ENCODE peak calls at places on chromosomes 12 and 14, in five cellular contexts. J is prostate gland, W is endothelial cell of umbilical vein, Y is spleen, K is stomach. V is an unnamed sample.
A peak's percentile ranks its signal among the peaks of the same experiment; 100 is the strongest.

GRCh38 chr12:3744216-3744883 is 8.6 kb downstream of the CRACR2A start:
- DNase-seq in J (no peak), W (no peak), Y (no peak), K (no peak), V (no peak)

GRCh38 chr14:95307402-95308041 is 12.2 kb downstream of the CLMN start:
- DNase-seq in J (no peak), W (no peak), Y (peak; percentile 42), K (peak; percentile 52), V (no peak)

GRCh38 chr14:104994988-104995387 is 9.4 kb downstream of the CLBA1 start:
- DNase-seq in J (no peak), W (no peak), Y (no peak), K (no peak), V (no peak)

GRCh38 chr14:91354221-91354916 is 63.3 kb downstream of the CCDC88C start:
- DNase-seq in J (no peak), W (no peak), Y (peak; percentile 43), K (no peak), V (no peak)

GRCh38 chr12:10151621-10152020 is 20.3 kb downstream of the OLR1 start:
- DNase-seq in J (no peak), W (no peak), Y (no peak), K (no peak), V (no peak)

GRCh38 chr14:64906022-64906421 is 8.2 kb upstream of the CHURC1 start:
- DNase-seq in J (no peak), W (no peak), Y (no peak), K (no peak), V (no peak)

GRCh38 chr12:13223176-13223806 is 26.8 kb downstream of the EMP1 start:
- DNase-seq in J (no peak), W (no peak), Y (no peak), K (no peak), V (no peak)

GRCh38 chr14:50099335-50099734 is 17.0 kb downstream of the VCPKMT start:
- DNase-seq in J (no peak), W (no peak), Y (no peak), K (no peak), V (peak; percentile 31)

GRCh38 chr12:86950043-86950838 is 694.0 kb upstream of the MGAT4C start:
- DNase-seq in J (no peak), W (no peak), Y (no peak), K (no peak), V (no peak)

GRCh38 chr12:107200394-107200793 is 107.0 kb upstream of the CRY1 start:
- DNase-seq in J (no peak), W (no peak), Y (no peak), K (no peak), V (no peak)

GRCh38 chr14:104580961-104581360 is 1.4 kb downstream of the C14orf180 start:
- DNase-seq in J (no peak), W (no peak), Y (no peak), K (peak; percentile 94), V (peak; percentile 56)

GRCh38 chr12:88746386-88746785 is 166.1 kb upstream of the KITLG start:
- DNase-seq in J (no peak), W (peak; percentile 75), Y (no peak), K (no peak), V (no peak)

GRCh38 chr14:75375983-75376382 is 51.8 kb upstream of the JDP2 start:
- DNase-seq in J (no peak), W (no peak), Y (no peak), K (no peak), V (no peak)

GRCh38 chr14:90368946-90369721 is 27.7 kb upstream of the CALM1 start:
- DNase-seq in J (no peak), W (peak; percentile 25), Y (no peak), K (no peak), V (peak; percentile 50)

GRCh38 chr14:100126401-100126800 is 33.0 kb downstream of the DEGS2 start:
- DNase-seq in J (no peak), W (no peak), Y (no peak), K (no peak), V (no peak)

GRCh38 chr12:52796429-52796794 is 495 bp upstream of the KRT3 start:
- DNase-seq in J (no peak), W (no peak), Y (no peak), K (no peak), V (no peak)

GRCh38 chr12:67067453-67068203 is 201.5 kb upstream of the CAND1 start:
- DNase-seq in J (no peak), W (no peak), Y (no peak), K (no peak), V (no peak)

DNA sequence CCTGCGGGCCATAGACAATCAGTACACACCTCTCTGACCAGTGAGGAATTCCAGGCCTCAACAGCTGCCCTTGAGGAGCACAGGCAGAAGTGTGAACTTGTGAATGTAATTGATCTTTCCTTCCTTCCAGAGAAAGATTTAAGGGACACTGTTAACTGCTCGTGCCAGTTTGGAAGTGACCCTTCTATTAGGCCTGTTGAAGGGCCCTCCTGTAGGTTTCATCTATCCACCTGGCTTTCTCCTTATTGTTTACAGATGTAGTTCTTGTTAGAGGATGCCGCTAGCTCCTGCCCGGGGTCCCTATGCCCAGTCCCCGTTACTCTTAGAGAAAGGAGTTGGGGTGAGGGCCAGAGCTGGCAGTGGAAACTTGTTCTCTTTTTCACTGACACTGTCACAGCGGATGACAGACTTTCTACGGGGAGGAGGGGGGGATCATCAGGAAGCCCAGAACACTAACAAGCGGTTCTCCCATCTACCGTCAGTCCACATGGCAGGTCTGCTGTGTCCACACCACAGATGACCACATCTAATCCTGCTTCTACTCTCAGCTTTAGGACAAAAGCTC is 42.6 kb downstream of the SH2B3 start:
- DNase-seq in J (no peak), W (no peak), Y (no peak), K (peak; percentile 16), V (no peak)
- TF ChIP-seq POLR2AphosphoS5 in J (no peak), W (no peak), Y (no peak), K (no peak), V (no peak)

GRCh38 chr12:89848732-89849131 is 140.1 kb upstream of the ATP2B1 start:
- DNase-seq in J (no peak), W (no peak), Y (no peak), K (no peak), V (no peak)
- TF ChIP-seq CTCF in J (no peak), W (no peak), Y (no peak), K (no peak), V (no peak)

GRCh38 chr12:101697930-101698781 is 716 bp downstream of the CHPT1 start:
- DNase-seq in J (peak; percentile 55), W (peak; percentile 46), Y (peak; percentile 91), K (peak; percentile 64), V (peak; percentile 68)
- TF ChIP-seq POLR2A in J (peak; percentile 16), W (no peak), Y (no peak), K (no peak), V (peak; percentile 64)

GRCh38 chr12:49264466-49264872 is 413 bp upstream of the TUBA1C start:
- DNase-seq in J (no peak), W (no peak), Y (peak; percentile 91), K (peak; percentile 55), V (no peak)

GRCh38 chr12:49261726-49262125 is 3.2 kb upstream of the TUBA1C start:
- DNase-seq in J (no peak), W (no peak), Y (no peak), K (no peak), V (no peak)

GRCh38 chr12:49263400-49263763 is 1.5 kb upstream of the TUBA1C start:
- DNase-seq in J (no peak), W (peak; percentile 13), Y (no peak), K (no peak), V (no peak)

GRCh38 chr12:49260831-49261363 is 4.0 kb upstream of the TUBA1C start:
- DNase-seq in J (no peak), W (no peak), Y (no peak), K (no peak), V (no peak)

DNA sequence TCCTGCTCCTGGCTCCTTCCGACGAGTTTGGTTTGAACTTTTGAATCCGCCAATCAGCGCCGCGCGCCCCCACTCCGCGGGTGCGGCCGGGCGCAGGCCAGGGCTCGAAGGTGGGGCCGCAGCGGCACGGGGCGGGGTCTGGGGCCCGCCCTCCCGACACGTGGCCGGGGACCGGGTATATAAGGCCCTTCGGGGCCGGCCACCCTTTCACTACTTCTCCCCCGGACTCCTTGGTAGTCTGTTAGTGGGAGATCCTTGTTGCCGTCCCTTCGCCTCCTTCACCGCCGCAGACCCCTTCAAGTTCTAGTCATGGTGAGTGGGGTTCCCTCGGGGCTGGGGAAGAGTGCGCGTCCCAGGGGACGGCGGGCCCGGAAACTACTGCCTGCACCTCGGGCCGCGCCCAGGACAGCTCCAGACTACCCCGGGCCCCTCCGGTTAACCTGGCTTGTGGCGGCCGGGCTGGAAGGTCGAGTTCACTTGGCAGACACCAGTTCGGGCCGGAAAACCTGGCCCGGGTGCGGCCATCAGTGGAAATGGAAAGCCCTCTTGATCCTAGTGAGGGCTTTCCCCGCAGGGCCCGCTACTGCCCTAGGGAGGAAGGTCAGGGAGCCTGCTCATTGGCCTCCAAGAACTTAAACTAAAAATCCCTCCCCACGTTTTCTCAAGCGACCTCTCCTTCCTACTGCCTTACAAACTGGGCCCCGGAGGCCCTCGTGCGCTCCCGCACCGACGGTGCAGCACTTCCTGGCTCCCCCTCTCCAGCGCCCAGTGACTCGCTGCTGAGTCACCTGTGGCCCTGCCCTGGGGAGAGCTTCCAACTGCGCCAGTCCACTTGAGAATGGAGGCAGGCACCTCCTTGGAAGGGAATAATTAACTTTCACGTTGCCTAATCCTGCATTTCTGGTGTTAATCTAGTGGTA is at the start of gene TUBA1C:
- DNase-seq in J (peak; percentile 91), W (peak; percentile 89), Y (peak; percentile 97), K (peak; percentile 95), V (peak; percentile 96)
- TF ChIP-seq POLR2AphosphoS5 in J (peak; percentile 54), W (peak; percentile 97), Y (peak; percentile 92), K (peak; percentile 94), V (peak; percentile 98)

GRCh38 chr12:125038976-125039625 is 26.1 kb upstream of the AACS start:
- DNase-seq in J (no peak), W (no peak), Y (no peak), K (no peak), V (no peak)
- TF ChIP-seq CTCF in J (no peak), W (no peak), Y (no peak), K (no peak), V (no peak)

GRCh38 chr12:124744659-124745467 is 118.8 kb downstream of the SCARB1 start:
- DNase-seq in J (no peak), W (no peak), Y (no peak), K (no peak), V (no peak)

GRCh38 chr12:124745468-124745890 is 118.2 kb downstream of the SCARB1 start:
- DNase-seq in J (no peak), W (no peak), Y (no peak), K (no peak), V (no peak)

GRCh38 chr12:124747426-124748161 is 116.1 kb downstream of the SCARB1 start:
- DNase-seq in J (no peak), W (peak; percentile 25), Y (no peak), K (no peak), V (peak; percentile 42)

GRCh38 chr12:124746649-124747425 is 116.8 kb downstream of the SCARB1 start:
- DNase-seq in J (no peak), W (no peak), Y (no peak), K (no peak), V (no peak)

GRCh38 chr12:124745891-124746570 is 117.6 kb downstream of the SCARB1 start:
- DNase-seq in J (peak; percentile 92), W (peak; percentile 94), Y (peak; percentile 89), K (peak; percentile 93), V (peak; percentile 87)
- TF ChIP-seq POLR2A in J (peak; percentile 23), W (peak; percentile 45), Y (no peak), K (no peak), V (no peak)